ENCODE peak calls at places on chromosomes 3 and 15, in five cellular contexts. One of them, this sample, is unnamed.
A peak's percentile ranks its signal among the peaks of the same experiment; 100 is the strongest.

GRCh38 chr3:114660124-114660523 is 366.3 kb downstream of the TIGIT start:
- DNase-seq in activated T-helper 9 cell treated with anti-CD3 and anti-CD28 coated beads, Interleukin-2, amount 50 U/mL, for 16 hours: no peak
- DNase-seq in DND-41: no peak
- DNase-seq in COR-L47: no peak
- DNase-seq in right cardiac atrium: peak; percentile 20
- DNase-seq in this sample: no peak

GRCh38 chr3:55333923-55334322 is 153.2 kb downstream of the WNT5A start:
- DNase-seq in activated T-helper 9 cell treated with anti-CD3 and anti-CD28 coated beads, Interleukin-2, amount 50 U/mL, for 16 hours: no peak
- DNase-seq in DND-41: no peak
- DNase-seq in COR-L47: no peak
- DNase-seq in right cardiac atrium: no peak
- DNase-seq in this sample: no peak

GRCh38 chr3:194811118-194811517 is 125.4 kb downstream of the FAM43A start:
- DNase-seq in activated T-helper 9 cell treated with anti-CD3 and anti-CD28 coated beads, Interleukin-2, amount 50 U/mL, for 16 hours: no peak
- DNase-seq in DND-41: no peak
- DNase-seq in COR-L47: no peak
- DNase-seq in right cardiac atrium: no peak
- DNase-seq in this sample: no peak

GRCh38 chr3:149449799-149450198 is 24.7 kb upstream of the TM4SF4 start:
- DNase-seq in activated T-helper 9 cell treated with anti-CD3 and anti-CD28 coated beads, Interleukin-2, amount 50 U/mL, for 16 hours: no peak
- DNase-seq in DND-41: no peak
- DNase-seq in COR-L47: no peak
- DNase-seq in right cardiac atrium: no peak
- DNase-seq in this sample: no peak

GRCh38 chr15:51185213-51185619 is 90.5 kb upstream of the TNFAIP8L3 start:
- DNase-seq in activated T-helper 9 cell treated with anti-CD3 and anti-CD28 coated beads, Interleukin-2, amount 50 U/mL, for 16 hours: no peak
- DNase-seq in DND-41: no peak
- DNase-seq in COR-L47: no peak
- DNase-seq in right cardiac atrium: no peak
- DNase-seq in this sample: no peak

GRCh38 chr3:168094877-168095610 is 680 bp downstream of the GOLIM4 start:
- DNase-seq in activated T-helper 9 cell treated with anti-CD3 and anti-CD28 coated beads, Interleukin-2, amount 50 U/mL, for 16 hours: no peak
- DNase-seq in DND-41: no peak
- DNase-seq in COR-L47: peak; percentile 86
- DNase-seq in right cardiac atrium: peak; percentile 71
- DNase-seq in this sample: peak; percentile 36

GRCh38 chr3:196163687-196164493 is 47.3 kb downstream of the ZDHHC19 start:
- DNase-seq in activated T-helper 9 cell treated with anti-CD3 and anti-CD28 coated beads, Interleukin-2, amount 50 U/mL, for 16 hours: no peak
- DNase-seq in DND-41: no peak
- DNase-seq in COR-L47: no peak
- DNase-seq in right cardiac atrium: peak; percentile 28
- DNase-seq in this sample: no peak

GRCh38 chr3:188446014-188446413 is 292.1 kb downstream of the LPP start:
- DNase-seq in activated T-helper 9 cell treated with anti-CD3 and anti-CD28 coated beads, Interleukin-2, amount 50 U/mL, for 16 hours: no peak
- DNase-seq in DND-41: peak; percentile 21
- DNase-seq in COR-L47: no peak
- DNase-seq in right cardiac atrium: no peak
- DNase-seq in this sample: no peak

GRCh38 chr3:45272828-45273470 is 46.9 kb upstream of the TMEM158 start:
- DNase-seq in activated T-helper 9 cell treated with anti-CD3 and anti-CD28 coated beads, Interleukin-2, amount 50 U/mL, for 16 hours: no peak
- DNase-seq in DND-41: no peak
- DNase-seq in COR-L47: peak; percentile 11
- DNase-seq in right cardiac atrium: no peak
- DNase-seq in this sample: no peak

This sample was measured in frontal cortex.